ENCODE peak calls at places on chromosomes 7 and 10, in six cellular contexts. X is DMS53; A is activated T-helper 1 cell treated with anti-CD3 and anti-CD28 coated beads, Interleukin-2, amount 50 U/mL, for 16 hours; W is colonic mucosa; T is Panc1; P is epithelial cell of prostate. N is an unnamed sample.

GRCh38 chr7:149307775-149308501 is 45.9 kb downstream of the ZNF783 start:
- DNase-seq in A (no peak), P (no peak), T (no peak), X (no peak), W (no peak), N (no peak)

GRCh38 chr10:116038259-116038658 is 234.7 kb downstream of the GFRA1 start:
- DNase-seq in T (no peak), P (no peak), A (no peak), W (peak; percentile 32), X (no peak), N (no peak)

GRCh38 chr7:2015251-2015871 is 217.4 kb downstream of the MAD1L1 start:
- DNase-seq in A (no peak), X (no peak), T (no peak), W (no peak), P (no peak), N (no peak)

GRCh38 chr7:75050501-75050900 is 23.1 kb downstream of the RCC1L start:
- DNase-seq in W (no peak), A (no peak), X (no peak), T (no peak), P (no peak), N (no peak)

GRCh38 chr7:128099204-128099671 is 68.0 kb upstream of the LRRC4 start:
- DNase-seq in W (no peak), X (no peak), T (peak; percentile 56), P (no peak), A (no peak), N (no peak)

GRCh38 chr7:55177068-55177530 is 158.3 kb downstream of the EGFR start:
- DNase-seq in W (no peak), T (no peak), A (no peak), X (no peak), P (no peak), N (no peak)

GRCh38 chr10:89853796-89854195 is 152.4 kb downstream of the KIF20B start:
- DNase-seq in X (no peak), A (no peak), T (no peak), W (no peak), P (no peak), N (no peak)

GRCh38 chr7:107751113-107751512 is 7.2 kb downstream of the CBLL1 start:
- DNase-seq in P (no peak), T (no peak), W (no peak), A (no peak), X (no peak), N (no peak)

GRCh38 chr7:109109558-109109957 is 539.9 kb downstream of the DNAJB9 start:
- DNase-seq in P (no peak), A (no peak), X (no peak), W (no peak), T (no peak), N (no peak)

GRCh38 chr10:13865758-13866491 is 279.2 kb downstream of the PRPF18 start:
- DNase-seq in P (no peak), W (no peak), X (no peak), T (peak; percentile 88), A (no peak), N (no peak)

GRCh38 chr10:29502351-29502750 is 132.4 kb downstream of the SVIL start:
- DNase-seq in P (no peak), T (no peak), A (no peak), W (no peak), X (no peak), N (no peak)

GRCh38 chr7:151114151-151115090 is 28.1 kb downstream of the AGAP3 start:
- DNase-seq in X (no peak), P (peak; percentile 18), W (peak; percentile 46), T (no peak), A (no peak), N (no peak)

GRCh38 chr7:95660023-95660434 is 63.7 kb upstream of the PDK4 start:
- DNase-seq in X (no peak), A (no peak), P (no peak), W (peak; percentile 25), T (no peak), N (no peak)

GRCh38 chr7:143043391-143043790 is 8.8 kb upstream of the OR6V1 start:
- DNase-seq in T (no peak), W (no peak), P (no peak), X (no peak), A (no peak), N (no peak)

GRCh38 chr7:119838444-119838843 is 434.5 kb upstream of the KCND2 start:
- DNase-seq in T (no peak), X (no peak), P (no peak), A (no peak), W (no peak), N (no peak)

GRCh38 chr7:105759670-105760548 is 116.5 kb downstream of the ATXN7L1 start:
- DNase-seq in W (peak; percentile 63), X (peak; percentile 79), A (no peak), P (no peak), T (no peak), N (no peak)

GRCh38 chr10:102870221-102870620 is 951 bp downstream of the AS3MT start:
- DNase-seq in W (no peak), P (no peak), X (no peak), T (no peak), A (no peak), N (no peak)

GRCh38 chr10:71316786-71317160 is 2.3 kb upstream of the SLC29A3 start:
- DNase-seq in A (no peak), T (no peak), W (no peak), P (no peak), X (no peak), N (no peak)

GRCh38 chr7:145957160-145957890 is 159.3 kb upstream of the CNTNAP2 start:
- DNase-seq in W (no peak), P (no peak), A (no peak), T (no peak), X (peak; percentile 58), N (no peak)

GRCh38 chr10:132942740-132943554 is 577 bp upstream of the CFAP46 start:
- DNase-seq in X (no peak), P (no peak), T (no peak), W (no peak), A (no peak), N (no peak)

GRCh38 chr10:62627985-62628384 is 176.5 kb upstream of the ADO start:
- DNase-seq in P (no peak), W (peak; percentile 12), T (no peak), X (peak; percentile 20), A (no peak), N (no peak)

GRCh38 chr7:159025161-159025779 is 119.4 kb downstream of the VIPR2 start:
- DNase-seq in W (peak; percentile 3), X (no peak), T (no peak), A (no peak), P (no peak), N (peak; percentile 27)